ENCODE peak calls at places on chromosomes 4 and X, in eight cellular contexts. U is fibroblast of mammary gland, Z is adrenal gland, L is lung, G is tibial artery, S is suprapubic skin, W is SK-N-SH, Q is psoas muscle. Y is an unnamed sample.

GRCh38 chrX:149453030-149453429 is 52.1 kb downstream of the IDS start:
- DNase-seq in U (peak), Z (no peak), L (no peak), G (no peak), S (no peak), W (no peak), Q (no peak), Y (no peak)

GRCh38 chr4:185395255-185395955 is at the start of gene LRP2BP:
- DNase-seq in U (peak), Z (no peak), L (no peak), G (no peak), S (no peak), W (no peak), Q (no peak), Y (no peak)

GRCh38 chr4:72546456-72546855 is 22.6 kb downstream of the ADAMTS3 start:
- DNase-seq in U (peak), Z (no peak), L (no peak), G (no peak), S (no peak), W (no peak), Q (no peak), Y (no peak)

GRCh38 chr4:37812713-37813112 is 13.8 kb upstream of the PGM2 start:
- DNase-seq in U (peak), Z (no peak), L (no peak), G (no peak), S (no peak), W (no peak), Q (no peak), Y (no peak)

GRCh38 chr4:105551968-105552746 is at the start of gene ARHGEF38:
- DNase-seq in U (peak), Z (no peak), L (peak), G (no peak), S (no peak), W (no peak), Q (no peak), Y (peak)

GRCh38 chrX:131571348-131571747 is 27.5 kb downstream of the OR13H1 start:
- DNase-seq in U (no peak), Z (no peak), L (no peak), G (no peak), S (no peak), W (no peak), Q (no peak), Y (no peak)

GRCh38 chr4:108058685-108059440 is 69.2 kb downstream of the HADH start:
- DNase-seq in U (peak), Z (no peak), L (no peak), G (no peak), S (no peak), W (no peak), Q (no peak), Y (no peak)

GRCh38 chr4:153260553-153261306 is 56.5 kb downstream of the TRIM2 start:
- DNase-seq in U (peak), Z (no peak), L (no peak), G (no peak), S (no peak), W (peak), Q (no peak), Y (no peak)

GRCh38 chr4:143375326-143376073 is 38.8 kb downstream of the GAB1 start:
- DNase-seq in U (peak), Z (peak), L (peak), G (no peak), S (no peak), W (peak), Q (peak), Y (no peak)

GRCh38 chr4:10889819-10890218 is 205.3 kb upstream of the CLNK start:
- DNase-seq in U (no peak), Z (no peak), L (no peak), G (no peak), S (no peak), W (no peak), Q (no peak), Y (no peak)

GRCh38 chr4:149441338-149441737 is 374.3 kb downstream of the IQCM start:
- DNase-seq in U (peak), Z (no peak), L (no peak), G (no peak), S (no peak), W (no peak), Q (no peak), Y (no peak)

GRCh38 chr4:121784975-121785374 is 16.1 kb upstream of the EXOSC9 start:
- DNase-seq in U (peak), Z (no peak), L (no peak), G (no peak), S (no peak), W (no peak), Q (no peak), Y (peak)

GRCh38 chrX:15956684-15957083 is 102.1 kb upstream of the AP1S2 start:
- DNase-seq in U (peak), Z (no peak), L (no peak), G (no peak), S (no peak), W (no peak), Q (no peak), Y (no peak)

GRCh38 chr4:154143720-154144119 is 347.9 kb downstream of the DCHS2 start:
- DNase-seq in U (no peak), Z (no peak), L (no peak), G (no peak), S (no peak), W (no peak), Q (no peak), Y (no peak)

GRCh38 chr4:2258091-2259035 is 3.5 kb downstream of the MXD4 start:
- DNase-seq in U (no peak), Z (peak), L (no peak), G (peak), S (peak), W (peak), Q (peak), Y (peak)

GRCh38 chr4:34323549-34324325 is 1920.6 kb downstream of the ARAP2 start:
- DNase-seq in U (peak), Z (no peak), L (no peak), G (no peak), S (no peak), W (no peak), Q (no peak), Y (no peak)

GRCh38 chr4:19329631-19330030 is 922.1 kb upstream of the SLIT2 start:
- DNase-seq in U (peak), Z (no peak), L (no peak), G (no peak), S (no peak), W (no peak), Q (no peak), Y (no peak)

GRCh38 chr4:184955116-184955515 is 63.2 kb upstream of the HELT start:
- DNase-seq in U (no peak), Z (peak), L (no peak), G (no peak), S (no peak), W (no peak), Q (no peak), Y (no peak)

GRCh38 chrX:86014421-86014820 is 32.9 kb downstream of the CHM start:
- DNase-seq in U (no peak), Z (no peak), L (no peak), G (no peak), S (no peak), W (no peak), Q (no peak), Y (no peak)

GRCh38 chrX:30489323-30489722 is 88.2 kb downstream of the TASL start:
- DNase-seq in U (peak), Z (no peak), L (no peak), G (no peak), S (no peak), W (no peak), Q (no peak), Y (no peak)

GRCh38 chrX:113274801-113275200 is 434.2 kb upstream of the AMOT start:
- DNase-seq in U (no peak), Z (no peak), L (no peak), G (no peak), S (no peak), W (no peak), Q (no peak), Y (no peak)

GRCh38 chr4:86898562-86898961 is 6.3 kb upstream of the C4orf36 start:
- DNase-seq in U (no peak), Z (no peak), L (no peak), G (no peak), S (no peak), W (no peak), Q (no peak), Y (no peak)

GRCh38 chr4:105520819-105521790 is 31.3 kb upstream of the ARHGEF38 start:
- DNase-seq in U (peak), Z (no peak), L (no peak), G (no peak), S (no peak), W (peak), Q (no peak), Y (no peak)

GRCh38 chr4:157045507-157046127 is 30.3 kb upstream of the GLRB start:
- DNase-seq in U (peak), Z (peak), L (no peak), G (no peak), S (no peak), W (peak), Q (no peak), Y (no peak)

GRCh38 chr4:173538148-173538902 is 8.3 kb upstream of the HAND2 start:
- DNase-seq in U (peak), Z (no peak), L (no peak), G (peak), S (no peak), W (peak), Q (no peak), Y (peak)

GRCh38 chr4:88827442-88827841 is 129.8 kb upstream of the NAP1L5 start:
- DNase-seq in U (no peak), Z (no peak), L (no peak), G (no peak), S (no peak), W (no peak), Q (no peak), Y (no peak)

GRCh38 chrX:13223868-13224555 is 95.8 kb downstream of the ATXN3L start:
- DNase-seq in U (peak), Z (no peak), L (no peak), G (no peak), S (no peak), W (no peak), Q (no peak), Y (peak)

GRCh38 chr4:92359481-92359880 is 55.7 kb downstream of the GRID2 start:
- DNase-seq in U (no peak), Z (no peak), L (no peak), G (no peak), S (no peak), W (no peak), Q (no peak), Y (no peak)

GRCh38 chrX:71911023-71911730 is 532 bp downstream of the NHSL2 start:
- DNase-seq in U (no peak), Z (no peak), L (no peak), G (no peak), S (no peak), W (peak), Q (no peak), Y (peak)

GRCh38 chr4:146124023-146124680 is 51.4 kb upstream of the LSM6 start:
- DNase-seq in U (peak), Z (no peak), L (no peak), G (no peak), S (no peak), W (no peak), Q (no peak), Y (no peak)

GRCh38 chrX:27660878-27661277 is 70.7 kb downstream of the DCAF8L2 start:
- DNase-seq in U (no peak), Z (no peak), L (no peak), G (no peak), S (no peak), W (no peak), Q (no peak), Y (no peak)

GRCh38 chrX:255923-256331 is 25.3 kb upstream of the PLCXD1 start:
- DNase-seq in U (no peak), Z (no peak), L (no peak), G (no peak), S (no peak), W (no peak), Q (peak), Y (peak)

GRCh38 chr4:178812866-178813265 is 1370.6 kb upstream of the AGA start:
- DNase-seq in U (no peak), Z (no peak), L (no peak), G (no peak), S (no peak), W (no peak), Q (no peak), Y (no peak)

GRCh38 chrX:130393451-130394074 is 8.1 kb upstream of the GPR119 start:
- DNase-seq in U (peak), Z (peak), L (peak), G (peak), S (no peak), W (peak), Q (no peak), Y (peak)

DNA sequence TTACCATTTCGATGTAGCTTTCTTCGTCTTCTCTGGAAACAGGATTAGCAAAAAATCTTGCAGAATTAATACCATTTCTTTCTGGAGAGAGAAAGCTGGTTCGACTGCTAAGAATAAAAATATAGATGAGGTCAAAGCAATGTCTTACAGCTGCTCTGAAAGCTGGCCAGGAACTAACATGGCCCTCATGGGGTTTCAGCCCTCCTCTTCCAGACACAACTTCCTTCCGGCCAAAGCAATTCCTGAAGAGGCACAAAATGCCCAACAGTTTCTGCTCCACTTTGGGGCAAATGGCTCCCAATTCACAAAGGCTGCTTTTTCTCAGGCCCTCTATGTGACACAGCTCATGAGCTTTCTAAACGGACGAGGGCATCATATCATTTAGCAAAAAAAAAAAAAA is 42.5 kb upstream of the CTAG2 start:
- DNase-seq in U (peak), Z (no peak), L (no peak), G (no peak), S (no peak), W (no peak), Q (no peak), Y (no peak)
- H3K4me3 ChIP-seq in U (no peak), Z (no peak), L (no peak), G (no peak), S (no peak), W (no peak), Q (no peak), Y (no peak)

GRCh38 chrX:65034292-65034640 is 58.0 kb upstream of the ZC4H2 start:
- DNase-seq in U (no peak), Z (no peak), L (no peak), G (no peak), S (no peak), W (peak), Q (no peak), Y (no peak)

GRCh38 chrX:65035451-65035779 is 59.2 kb upstream of the ZC4H2 start:
- DNase-seq in U (peak), Z (no peak), L (no peak), G (peak), S (no peak), W (peak), Q (peak), Y (peak)

GRCh38 chrX:65034641-65035450 is 58.6 kb upstream of the ZC4H2 start:
- DNase-seq in U (peak), Z (peak), L (peak), G (peak), S (peak), W (peak), Q (peak), Y (peak)
- TF ChIP-seq CTCF in U (peak), Z (peak), L (peak), G (peak), S (peak), W (peak), Q (no peak), Y (peak)

GRCh38 chr4:81912420-81912819 is 440.7 kb upstream of the RASGEF1B start:
- DNase-seq in U (no peak), Z (no peak), L (no peak), G (no peak), S (no peak), W (no peak), Q (no peak), Y (no peak)
- H3K4me3 ChIP-seq in U (no peak), Z (no peak), L (no peak), G (no peak), S (no peak), W (no peak), Q (no peak), Y (no peak)

GRCh38 chr4:4888695-4889094 is 29.2 kb downstream of the MSX1 start:
- DNase-seq in U (no peak), Z (peak), L (no peak), G (no peak), S (no peak), W (no peak), Q (no peak), Y (no peak)
- TF ChIP-seq CTCF in U (no peak), Z (no peak), L (no peak), G (no peak), S (no peak), W (no peak), Q (no peak), Y (no peak)

GRCh38 chr4:47838445-47838844 is 578 bp upstream of the CORIN start:
- DNase-seq in U (no peak), Z (no peak), L (no peak), G (no peak), S (no peak), W (no peak), Q (no peak), Y (no peak)
- H3K4me3 ChIP-seq in U (no peak), Z (no peak), L (no peak), G (no peak), S (peak), W (no peak), Q (no peak), Y (no peak)

DNA sequence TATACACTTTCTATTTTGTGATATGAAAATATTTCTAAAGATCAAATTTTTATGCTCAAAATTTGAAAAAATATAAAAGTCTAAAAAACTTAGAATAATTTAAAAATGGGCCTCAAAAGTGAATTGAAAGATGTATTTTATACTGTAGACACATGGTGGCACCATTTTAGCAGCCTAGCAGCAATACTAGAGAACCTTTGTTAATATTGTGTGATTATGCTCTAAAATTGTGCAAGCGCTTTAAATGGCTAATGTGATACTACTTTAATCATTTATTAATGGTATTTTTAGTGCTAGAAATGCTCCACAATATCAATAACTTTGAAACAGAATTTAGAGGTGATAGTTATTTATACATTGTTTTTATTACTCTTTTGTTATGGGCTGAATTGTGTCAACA is 3.7 kb upstream of the GUF1 start:
- DNase-seq in U (no peak), Z (no peak), L (no peak), G (no peak), S (no peak), W (no peak), Q (no peak), Y (no peak)
- TF ChIP-seq CTCF in U (peak), Z (no peak), L (no peak), G (no peak), S (no peak), W (peak), Q (no peak), Y (no peak)

GRCh38 chr4:140108713-140109230 is 45.2 kb downstream of the MAML3 start:
- DNase-seq in U (no peak), Z (no peak), L (no peak), G (no peak), S (no peak), W (no peak), Q (no peak), Y (no peak)
- H3K4me3 ChIP-seq in U (no peak), Z (no peak), L (no peak), G (no peak), S (no peak), W (no peak), Q (no peak), Y (no peak)

Y was measured in pancreas.